ENCODE peak calls at places on chromosomes 5 and 9, in five cellular contexts. Q is NAMALWA, Z is COR-L47, V is mucosa of descending colon, X is tibial nerve. B is an unnamed sample.

GRCh38 chr9:38046669-38047300 is 22.2 kb downstream of the SHB start:
- DNase-seq in Q (no peak), Z (no peak), V (no peak), X (no peak), B (peak)

GRCh38 chr9:92607773-92608172 is 62.2 kb downstream of the IPPK start:
- DNase-seq in Q (no peak), Z (peak), V (no peak), X (no peak), B (no peak)

GRCh38 chr9:93080406-93080805 is 15.6 kb upstream of the CARD19 start:
- DNase-seq in Q (no peak), Z (no peak), V (peak), X (no peak), B (no peak)

GRCh38 chr5:172451771-172452197 is 2.5 kb downstream of the SH3PXD2B start:
- DNase-seq in Q (no peak), Z (no peak), V (no peak), X (peak), B (no peak)

GRCh38 chr5:134003064-134003956 is 1.5 kb downstream of the VDAC1 start:
- DNase-seq in Q (peak), Z (no peak), V (no peak), X (no peak), B (no peak)

GRCh38 chr9:69323886-69324285 is 1.1 kb upstream of the ENTREP1 start:
- DNase-seq in Q (no peak), Z (no peak), V (no peak), X (no peak), B (no peak)

GRCh38 chr9:95494022-95494415 is 22.8 kb downstream of the PTCH1 start:
- DNase-seq in Q (no peak), Z (peak), V (peak), X (no peak), B (no peak)

GRCh38 chr9:122844137-122844536 is 15.7 kb upstream of the PDCL start:
- DNase-seq in Q (no peak), Z (no peak), V (no peak), X (no peak), B (no peak)

GRCh38 chr9:5388026-5388806 is 48.5 kb upstream of the RLN1 start:
- DNase-seq in Q (no peak), Z (no peak), V (no peak), X (no peak), B (no peak)

GRCh38 chr9:107600060-107600573 is 110.5 kb upstream of the KLF4 start:
- DNase-seq in Q (no peak), Z (no peak), V (no peak), X (peak), B (no peak)

GRCh38 chr9:98010450-98010849 is 27.3 kb downstream of the ANP32B start:
- DNase-seq in Q (peak), Z (no peak), V (no peak), X (no peak), B (no peak)

GRCh38 chr9:38066907-38067610 is 2.0 kb downstream of the SHB start:
- DNase-seq in Q (no peak), Z (peak), V (peak), X (peak), B (peak)

GRCh38 chr5:132813599-132814440 is 718 bp downstream of the SOWAHA start:
- DNase-seq in Q (no peak), Z (peak), V (peak), X (no peak), B (peak)

GRCh38 chr9:16515879-16516289 is 354.6 kb downstream of the BNC2 start:
- DNase-seq in Q (no peak), Z (no peak), V (no peak), X (peak), B (no peak)

GRCh38 chr9:128231638-128232568 is 28.7 kb downstream of the DNM1 start:
- DNase-seq in Q (no peak), Z (no peak), V (no peak), X (peak), B (no peak)

GRCh38 chr5:67012241-67012640 is 184.4 kb downstream of the CD180 start:
- DNase-seq in Q (no peak), Z (no peak), V (no peak), X (no peak), B (no peak)

B was measured in body of pancreas.